ENCODE peak calls at places on chromosomes 2 and 18, in four cellular contexts. D is ascending aorta, M is tibial artery, H is neural progenitor cell. W is an unnamed sample.
A peak's percentile ranks its signal among the peaks of the same experiment; 100 is the strongest.

GRCh38 chr18:9380571-9381390 is 46.2 kb downstream of the TWSG1 start:
- DNase-seq in D (no peak), M (no peak), H (peak; percentile 17), W (peak; percentile 17)

GRCh38 chr18:71077451-71077850 is 788.6 kb downstream of the SOCS6 start:
- DNase-seq in D (no peak), M (no peak), H (no peak), W (no peak)

GRCh38 chr2:97651114-97651513 is 5.3 kb downstream of the COX5B start:
- DNase-seq in D (no peak), M (no peak), H (no peak), W (no peak)

GRCh38 chr18:80171190-80171872 is 62.3 kb downstream of the ADNP2 start:
- DNase-seq in D (no peak), M (no peak), H (peak; percentile 65), W (peak; percentile 53)

GRCh38 chr2:237067985-237068576 is 17.6 kb upstream of the COPS8 start:
- DNase-seq in D (no peak), M (no peak), H (no peak), W (no peak)

GRCh38 chr18:1047406-1047805 is 142.7 kb downstream of the ADCYAP1 start:
- DNase-seq in D (no peak), M (no peak), H (no peak), W (no peak)

GRCh38 chr2:64766841-64767669 is 113.3 kb upstream of the SERTAD2 start:
- DNase-seq in D (no peak), M (no peak), H (peak; percentile 18), W (peak; percentile 24)

GRCh38 chr2:64283641-64284371 is 139.6 kb upstream of the PELI1 start:
- DNase-seq in D (no peak), M (no peak), H (no peak), W (no peak)

GRCh38 chr18:22913861-22914260 is 19.3 kb upstream of the RBBP8 start:
- DNase-seq in D (no peak), M (no peak), H (no peak), W (no peak)

GRCh38 chr2:120472891-120473309 is 127.0 kb downstream of the INHBB start:
- DNase-seq in D (no peak), M (no peak), H (no peak), W (no peak)

GRCh38 chr2:144703852-144704324 is 184.0 kb upstream of the ZEB2 start:
- DNase-seq in D (no peak), M (peak; percentile 46), H (no peak), W (peak; percentile 35)

GRCh38 chr18:5137261-5137660 is 59.8 kb downstream of the AKAIN1 start:
- DNase-seq in D (no peak), M (no peak), H (no peak), W (no peak)

GRCh38 chr18:21330122-21330701 is 88.2 kb downstream of the GREB1L start:
- DNase-seq in D (no peak), M (no peak), H (peak; percentile 43), W (no peak)

GRCh38 chr2:63059434-63060078 is 8.9 kb downstream of the OTX1 start:
- DNase-seq in D (no peak), M (no peak), H (peak; percentile 48), W (no peak)

GRCh38 chr2:63056309-63057065 is 5.9 kb downstream of the OTX1 start:
- DNase-seq in D (no peak), M (no peak), H (peak; percentile 90), W (no peak)

GRCh38 chr2:63057249-63058148 is 6.9 kb downstream of the OTX1 start:
- DNase-seq in D (no peak), M (no peak), H (peak; percentile 89), W (no peak)

GRCh38 chr2:63058742-63059433 is 8.3 kb downstream of the OTX1 start:
- DNase-seq in D (no peak), M (no peak), H (peak; percentile 81), W (no peak)

DNA sequence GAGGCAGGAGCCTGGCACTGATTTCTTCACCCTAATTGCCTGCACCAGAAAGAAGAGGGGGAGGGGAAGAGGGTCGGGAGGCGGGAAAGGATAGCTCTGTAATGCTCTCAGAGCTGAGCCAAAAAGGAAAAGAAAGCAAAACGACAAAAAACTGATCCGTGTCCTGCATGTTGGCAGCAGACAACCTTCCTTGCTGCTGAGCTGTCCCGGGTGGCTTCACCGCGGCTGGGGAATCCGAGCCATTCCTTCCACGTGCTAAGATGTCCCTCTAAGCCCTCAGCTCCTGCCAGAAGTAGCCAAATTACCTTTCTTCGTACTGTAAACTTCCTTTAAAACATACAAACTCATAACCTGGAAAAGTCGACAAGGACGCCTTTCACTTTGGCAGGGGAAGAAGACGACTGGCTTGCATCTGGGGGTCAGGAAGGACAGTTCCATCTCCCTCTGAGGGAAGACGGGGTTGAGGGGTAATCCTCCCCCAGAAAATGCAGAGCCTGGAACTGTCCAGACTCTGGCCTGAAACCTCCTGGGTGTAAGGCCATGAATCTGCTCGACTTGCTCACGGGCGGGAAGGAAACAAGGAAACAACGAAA is 7.6 kb downstream of the OTX1 start:
- DNase-seq in D (no peak), M (no peak), H (peak; percentile 75), W (peak; percentile 26)
- H3K4me3 ChIP-seq in D (peak overlapping the region; percentile 33), M (no peak overlapping the region), H (peak overlapping the region; percentile 7), W (no peak overlapping the region)

DNA sequence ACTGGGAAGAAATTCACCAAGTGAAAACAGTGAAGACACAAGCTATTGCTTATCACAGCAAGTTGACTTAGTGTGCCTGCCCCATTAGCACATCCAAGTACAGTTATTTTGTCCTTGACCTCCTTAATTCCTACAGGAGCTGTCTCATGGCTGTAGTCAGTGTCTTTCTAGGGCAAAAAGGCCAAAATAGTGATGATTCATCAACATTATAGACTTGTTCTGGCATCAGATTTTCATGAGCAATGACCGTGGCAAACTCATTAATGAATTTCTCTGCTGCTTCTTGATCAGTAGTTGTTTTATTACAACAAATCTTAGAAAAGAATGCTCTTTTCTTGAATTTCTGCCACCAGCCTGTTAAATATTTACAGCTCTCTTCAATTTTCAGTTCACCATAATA is 1169.3 kb upstream of the DDX18 start:
- DNase-seq in D (no peak), M (no peak), H (no peak), W (no peak)
- H3K9me3 ChIP-seq in D (no peaks in the 10 kb centered on the region), M (no peaks in the 10 kb centered on the region), H (no peaks in the 10 kb centered on the region), W (peaks cover 14% of the 10 kb centered on the region)

GRCh38 chr2:165970663-165971062 is 17.1 kb upstream of the TTC21B start:
- DNase-seq in D (no peak), M (no peak), H (no peak), W (no peak)
- TF ChIP-seq CTCF in D (no peak), M (no peak), H (no peak), W (no peak)

GRCh38 chr18:76514573-76514972 is 19.5 kb upstream of the ZNF516 start:
- DNase-seq in D (no peak), M (no peak), H (no peak), W (no peak)

GRCh38 chr18:76519156-76519549 is 24.1 kb upstream of the ZNF516 start:
- DNase-seq in D (no peak), M (no peak), H (peak; percentile 65), W (no peak)

GRCh38 chr18:76518543-76519155 is 23.6 kb upstream of the ZNF516 start:
- DNase-seq in D (no peak), M (peak; percentile 55), H (peak; percentile 81), W (no peak)

GRCh38 chr18:76521367-76521766 is 26.3 kb upstream of the ZNF516 start:
- DNase-seq in D (no peak), M (no peak), H (no peak), W (no peak)

GRCh38 chr18:76518073-76518472 is 23.0 kb upstream of the ZNF516 start:
- DNase-seq in D (no peak), M (no peak), H (peak; percentile 33), W (no peak)
- H3K4me3 ChIP-seq in D (peak overlapping the region; percentile 41), M (peak overlapping the region; percentile 29), H (peak overlapping the region; percentile 39), W (no peak overlapping the region)

DNA sequence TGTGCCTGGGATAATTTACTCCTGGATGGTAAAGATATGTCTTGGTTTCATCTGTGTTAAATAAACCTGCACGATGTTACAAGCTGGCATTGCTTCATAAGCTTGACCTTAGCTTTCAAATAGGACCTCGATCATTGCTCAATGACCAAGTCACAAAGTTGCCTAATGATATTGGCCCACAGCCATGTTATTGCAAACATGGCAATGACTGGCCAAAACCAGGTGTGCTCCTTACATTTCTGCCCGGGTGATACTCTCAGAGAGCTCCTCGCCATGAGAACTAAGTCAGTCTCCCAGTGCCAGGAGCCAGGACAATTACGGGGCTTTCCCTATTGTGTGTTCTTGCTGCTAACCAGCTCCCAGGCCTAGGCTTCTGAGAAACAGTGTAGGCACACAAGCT is 72.5 kb upstream of the CYP1B1 start:
- DNase-seq in D (no peak), M (peak; percentile 34), H (no peak), W (no peak)
- H3K9me3 ChIP-seq in D (no peaks in the 10 kb centered on the region), M (no peaks in the 10 kb centered on the region), H (no peaks in the 10 kb centered on the region), W (no peaks in the 10 kb centered on the region)

W was measured in A673.